ENCODE peak calls at places on chromosomes 6 and 20, in four cellular contexts. K is aorta, N is H1, A is astrocyte. C is an unnamed sample.

GRCh38 chr6:1572892-1573291 is 36.8 kb upstream of the FOXC1 start:
- DNase-seq in K (no peak), N (no peak), A (no peak), C (no peak)

GRCh38 chr6:50720623-50721022 is 7.3 kb downstream of the TFAP2D start:
- DNase-seq in K (no peak), N (no peak), A (no peak), C (no peak)

GRCh38 chr20:63150911-63151531 is 64.9 kb downstream of the YTHDF1 start:
- DNase-seq in K (peak; percentile 64), N (no peak), A (no peak), C (peak; percentile 20)

GRCh38 chr20:35743693-35744491 is 1.8 kb upstream of the RBM39 start:
- DNase-seq in K (no peak), N (no peak), A (no peak), C (no peak)

GRCh38 chr20:21709535-21709904 is 4.1 kb downstream of the PAX1 start:
- DNase-seq in K (no peak), N (no peak), A (no peak), C (no peak)

GRCh38 chr6:112636650-112637260 is 289.6 kb downstream of the RFPL4B start:
- DNase-seq in K (no peak), N (no peak), A (peak; percentile 87), C (no peak)

GRCh38 chr20:43915209-43916072 is 789 bp downstream of the TOX2 start:
- DNase-seq in K (peak; percentile 80), N (no peak), A (peak; percentile 28), C (peak; percentile 31)

GRCh38 chr6:122610690-122611455 is 668 bp downstream of the PKIB start:
- DNase-seq in K (peak; percentile 80), N (peak; percentile 33), A (peak; percentile 46), C (no peak)

GRCh38 chr6:16391451-16391912 is 153.1 kb downstream of the GMPR start:
- DNase-seq in K (no peak), N (no peak), A (peak; percentile 64), C (no peak)

GRCh38 chr20:48064929-48065328 is 279.6 kb upstream of the SULF2 start:
- DNase-seq in K (no peak), N (no peak), A (peak; percentile 77), C (no peak)

GRCh38 chr20:3068986-3069900 is 2.2 kb upstream of the OXT start:
- DNase-seq in K (peak; percentile 63), N (no peak), A (no peak), C (no peak)

GRCh38 chr6:15077964-15078363 is 167.9 kb upstream of the JARID2 start:
- DNase-seq in K (peak; percentile 27), N (peak; percentile 88), A (no peak), C (no peak)

GRCh38 chr6:149499066-149499465 is 14.3 kb upstream of the ZC3H12D start:
- DNase-seq in K (no peak), N (no peak), A (peak; percentile 83), C (no peak)

GRCh38 chr6:28794175-28795002 is 129.4 kb downstream of the TRIM27 start:
- DNase-seq in K (no peak), N (no peak), A (peak; percentile 22), C (no peak)

GRCh38 chr6:166744654-166745134 is 117.6 kb upstream of the RPS6KA2 start:
- DNase-seq in K (no peak), N (no peak), A (no peak), C (no peak)

GRCh38 chr6:169162968-169163903 is 90.4 kb downstream of the THBS2 start:
- DNase-seq in K (peak; percentile 92), N (no peak), A (peak; percentile 99), C (no peak)

GRCh38 chr20:47785321-47785899 is at the start of gene SULF2:
- DNase-seq in K (peak; percentile 87), N (no peak), A (no peak), C (no peak)

GRCh38 chr6:132919476-132919875 is 105.1 kb downstream of the RPS12 start:
- DNase-seq in K (no peak), N (no peak), A (peak; percentile 95), C (no peak)

GRCh38 chr6:54481096-54481495 is 172.9 kb downstream of the TINAG start:
- DNase-seq in K (no peak), N (no peak), A (no peak), C (no peak)

GRCh38 chr6:21227486-21227885 is 366.1 kb upstream of the SOX4 start:
- DNase-seq in K (no peak), N (no peak), A (peak; percentile 61), C (no peak)

GRCh38 chr20:57082546-57082945 is 183.9 kb downstream of the BMP7 start:
- DNase-seq in K (no peak), N (no peak), A (no peak), C (no peak)

GRCh38 chr6:26554669-26555504 is 16.7 kb downstream of the HMGN4 start:
- DNase-seq in K (no peak), N (no peak), A (peak; percentile 39), C (peak; percentile 61)

GRCh38 chr6:145486306-145486705 is 249.0 kb downstream of the EPM2A start:
- DNase-seq in K (no peak), N (no peak), A (no peak), C (no peak)

GRCh38 chr6:7697820-7698623 is 27.9 kb upstream of the BMP6 start:
- DNase-seq in K (no peak), N (no peak), A (peak; percentile 89), C (no peak)

GRCh38 chr20:33124994-33125393 is 43.0 kb upstream of the BPIFA2 start:
- DNase-seq in K (no peak), N (no peak), A (no peak), C (no peak)

GRCh38 chr20:60304026-60304590 is 345.9 kb downstream of the CDH26 start:
- DNase-seq in K (no peak), N (no peak), A (no peak), C (no peak)

GRCh38 chr6:6195080-6195479 is 125.4 kb downstream of the F13A1 start:
- DNase-seq in K (no peak), N (no peak), A (no peak), C (no peak)

GRCh38 chr6:25359891-25360290 is 80.7 kb downstream of the CARMIL1 start:
- DNase-seq in K (no peak), N (no peak), A (no peak), C (no peak)

GRCh38 chr6:55082021-55082420 is 92.3 kb upstream of the HCRTR2 start:
- DNase-seq in K (no peak), N (no peak), A (no peak), C (no peak)

GRCh38 chr6:126077810-126078791 is 91.8 kb downstream of the TRMT11 start:
- DNase-seq in K (no peak), N (no peak), A (no peak), C (no peak)

DNA sequence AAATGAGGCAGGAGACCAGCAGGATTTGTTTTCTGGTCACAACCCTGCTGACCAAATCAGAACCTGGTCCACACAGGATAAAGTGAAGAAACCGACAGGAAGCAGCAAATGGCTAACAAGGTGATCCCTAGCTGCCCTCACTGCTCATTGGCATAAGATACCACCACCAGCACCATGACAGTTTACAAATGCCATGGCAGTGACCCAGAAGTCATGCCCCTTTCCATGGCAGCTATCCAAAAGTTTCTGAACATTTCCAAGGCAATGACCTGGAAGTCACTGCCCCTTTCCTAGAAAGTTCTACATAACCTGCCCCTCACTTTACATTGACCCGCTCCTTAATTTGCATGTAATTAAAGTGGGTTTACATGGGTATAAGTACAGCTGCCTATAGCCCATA is 185.2 kb downstream of the QKI start:
- DNase-seq in K (no peak), N (no peak), A (no peak), C (no peak)
- H3K4me3 ChIP-seq in K (no peak overlapping the region), N (no peak overlapping the region), A (no peak overlapping the region), C (no peak overlapping the region)

DNA sequence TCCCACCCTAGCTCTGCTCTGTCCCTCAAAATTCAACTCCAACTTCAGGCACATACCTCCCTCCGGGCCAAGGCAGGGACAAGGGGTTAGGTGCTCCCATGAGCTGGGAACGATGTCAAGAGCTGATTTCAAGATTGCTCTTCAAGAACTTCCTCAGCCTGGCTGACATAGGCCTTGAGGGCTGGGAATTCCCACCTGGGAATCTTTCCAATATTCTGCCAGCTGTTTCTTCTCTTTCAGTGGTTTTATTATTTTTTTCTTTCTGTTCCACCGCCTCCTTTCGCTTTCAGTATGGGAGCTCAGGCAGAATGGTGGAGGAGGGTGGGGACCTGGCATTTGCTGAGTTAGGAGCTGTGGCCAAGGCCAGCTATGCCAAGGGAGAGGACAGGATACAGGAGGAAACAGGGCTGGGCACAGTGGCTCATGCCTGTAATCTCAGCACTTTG is 33.7 kb downstream of the SRSF3 start:
- DNase-seq in K (no peak), N (no peak), A (peak; percentile 63), C (no peak)
- H3K27ac ChIP-seq in K (peak overlapping the region; percentile 59), N (no peak overlapping the region), A (no peak overlapping the region), C (no peak overlapping the region)

DNA sequence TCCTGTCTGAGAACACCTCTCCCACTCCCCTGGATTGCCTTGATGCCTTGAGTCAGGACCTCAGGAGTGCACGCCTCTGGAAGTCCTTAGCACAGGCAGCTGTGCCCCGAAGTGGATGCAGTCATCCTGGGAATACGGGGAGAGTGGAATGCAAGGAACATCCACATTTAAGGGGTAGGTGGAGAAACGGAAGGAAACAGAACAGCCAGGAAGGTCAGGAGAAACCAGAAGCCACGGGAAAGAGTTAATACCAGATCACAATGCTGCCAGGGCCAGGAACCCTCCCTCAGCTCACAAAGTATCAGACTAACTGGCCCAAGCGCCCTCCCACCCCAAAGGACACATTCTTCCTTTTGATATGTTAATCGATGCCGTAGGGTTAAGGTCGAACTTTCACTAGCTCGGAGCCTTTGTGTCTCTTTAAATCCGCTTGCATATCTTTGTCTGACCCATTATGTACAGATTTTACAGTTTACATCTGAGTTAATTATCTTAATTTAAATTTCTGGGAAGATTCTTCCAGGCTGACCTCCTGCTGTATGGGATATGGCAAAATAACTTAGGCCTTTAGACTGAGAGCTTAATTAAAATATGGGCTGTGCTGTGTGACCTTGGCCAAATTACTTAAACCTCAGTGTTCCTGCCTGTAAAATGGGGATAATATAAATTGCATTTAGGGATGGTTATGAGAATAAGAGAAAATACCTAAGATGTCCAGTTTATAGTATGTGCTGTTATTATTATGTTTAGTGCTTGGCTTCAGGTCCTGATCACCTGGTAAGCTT is 24.0 kb upstream of the CCND3 start:
- DNase-seq in K (no peak), N (peak; percentile 88), A (peak; percentile 11), C (no peak)
- H3K4me3 ChIP-seq in K (no peak overlapping the region), N (peak overlapping the region; percentile 37), A (no peak overlapping the region), C (no peak overlapping the region)

GRCh38 chr6:85458184-85458583 is 8.3 kb downstream of the NT5E start:
- DNase-seq in K (no peak), N (no peak), A (no peak), C (no peak)

GRCh38 chr6:85460154-85460950 is 10.5 kb downstream of the NT5E start:
- DNase-seq in K (no peak), N (no peak), A (no peak), C (no peak)

GRCh38 chr6:85458782-85459181 is 8.9 kb downstream of the NT5E start:
- DNase-seq in K (no peak), N (no peak), A (peak; percentile 53), C (no peak)

GRCh38 chr6:85460951-85461805 is 11.3 kb downstream of the NT5E start:
- DNase-seq in K (no peak), N (no peak), A (peak; percentile 81), C (peak; percentile 24)

DNA sequence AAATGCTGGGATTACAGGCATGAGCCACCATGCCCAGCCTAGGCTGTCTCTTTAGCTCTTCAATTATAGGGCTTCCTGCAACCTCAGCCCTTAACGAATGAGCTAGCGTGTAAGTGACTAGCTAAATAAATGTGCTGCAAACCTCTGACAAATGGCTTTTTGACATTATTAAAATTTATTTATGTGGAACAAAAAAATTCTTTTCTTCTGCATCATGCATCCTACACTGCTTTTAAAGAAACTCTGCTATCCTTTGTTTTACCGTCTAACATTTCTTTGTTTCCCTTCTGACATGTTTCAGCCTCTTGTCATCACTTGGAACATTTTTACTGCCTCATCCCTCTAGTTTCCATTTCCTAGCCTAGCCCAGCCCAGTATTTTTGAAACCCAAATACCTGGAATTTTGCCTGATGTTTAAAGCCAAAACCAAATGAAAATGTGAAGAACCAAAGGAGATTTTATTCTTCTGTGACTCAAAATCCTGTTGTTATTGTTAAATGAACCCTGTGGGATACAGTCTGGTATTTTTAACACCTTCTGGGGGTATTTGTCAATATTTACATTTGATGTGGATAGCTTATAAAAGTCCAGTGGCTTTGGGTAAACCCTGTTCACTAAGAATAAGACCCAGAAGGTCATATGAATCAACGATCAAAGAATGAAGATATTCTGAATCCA is 9.5 kb downstream of the NT5E start:
- DNase-seq in K (no peak), N (no peak), A (peak; percentile 94), C (no peak)
- H3K27ac ChIP-seq in K (peak overlapping the region; percentile 95), N (no peak overlapping the region), A (peak overlapping the region; percentile 76), C (no peak overlapping the region)

C was measured in CD8-positive, alpha-beta memory T cell.